ENCODE peak calls at places on chromosomes 4 and X, in five cellular contexts. One of them, this sample, is unnamed.

GRCh38 chrX:10922158-10922557 is 189.0 kb upstream of the HCCS start:
- DNase-seq in aorta: no peak
- DNase-seq in right lobe of liver: no peak
- DNase-seq in GM23338: no peak
- DNase-seq in breast epithelium: no peak
- DNase-seq in this sample: peak; percentile 61

GRCh38 chr4:56909083-56909981 is 1.6 kb downstream of the REST start:
- DNase-seq in aorta: peak; percentile 69
- DNase-seq in right lobe of liver: peak; percentile 58
- DNase-seq in GM23338: peak; percentile 81
- DNase-seq in breast epithelium: peak; percentile 36
- DNase-seq in this sample: peak; percentile 51

GRCh38 chr4:6222761-6223292 is 22.5 kb upstream of the JAKMIP1 start:
- DNase-seq in aorta: no peak
- DNase-seq in right lobe of liver: peak; percentile 17
- DNase-seq in GM23338: peak; percentile 83
- DNase-seq in breast epithelium: no peak
- DNase-seq in this sample: no peak

GRCh38 chrX:154607370-154607769 is 11.7 kb downstream of the CTAG1B start:
- DNase-seq in aorta: no peak
- DNase-seq in right lobe of liver: peak; percentile 69
- DNase-seq in GM23338: no peak
- DNase-seq in breast epithelium: peak; percentile 26
- DNase-seq in this sample: no peak

GRCh38 chr4:122522944-122523343 is 66.4 kb upstream of the IL2 start:
- DNase-seq in aorta: no peak
- DNase-seq in right lobe of liver: no peak
- DNase-seq in GM23338: no peak
- DNase-seq in breast epithelium: no peak
- DNase-seq in this sample: no peak

GRCh38 chr4:126431049-126431448 is 1116.3 kb downstream of the FAT4 start:
- DNase-seq in aorta: no peak
- DNase-seq in right lobe of liver: no peak
- DNase-seq in GM23338: no peak
- DNase-seq in breast epithelium: no peak
- DNase-seq in this sample: no peak

GRCh38 chr4:41865981-41866798 is 69.0 kb upstream of the TMEM33 start:
- DNase-seq in aorta: no peak
- DNase-seq in right lobe of liver: no peak
- DNase-seq in GM23338: peak; percentile 58
- DNase-seq in breast epithelium: no peak
- DNase-seq in this sample: no peak

GRCh38 chr4:165461176-165461835 is 82.5 kb downstream of the CPE start:
- DNase-seq in aorta: peak; percentile 50
- DNase-seq in right lobe of liver: no peak
- DNase-seq in GM23338: no peak
- DNase-seq in breast epithelium: peak; percentile 77
- DNase-seq in this sample: no peak

GRCh38 chr4:159776915-159777314 is 674.0 kb downstream of the RAPGEF2 start:
- DNase-seq in aorta: no peak
- DNase-seq in right lobe of liver: no peak
- DNase-seq in GM23338: no peak
- DNase-seq in breast epithelium: no peak
- DNase-seq in this sample: peak; percentile 87

GRCh38 chrX:37349131-37350033 is at the start of gene PRRG1:
- DNase-seq in aorta: peak; percentile 83
- DNase-seq in right lobe of liver: peak; percentile 85
- DNase-seq in GM23338: peak; percentile 83
- DNase-seq in breast epithelium: peak; percentile 38
- DNase-seq in this sample: peak; percentile 90

GRCh38 chr4:115851918-115852766 is 738.7 kb upstream of the NDST4 start:
- DNase-seq in aorta: peak; percentile 44
- DNase-seq in right lobe of liver: peak; percentile 63
- DNase-seq in GM23338: peak; percentile 90
- DNase-seq in breast epithelium: no peak
- DNase-seq in this sample: peak; percentile 87

GRCh38 chr4:10625130-10625529 is 59.4 kb downstream of the CLNK start:
- DNase-seq in aorta: no peak
- DNase-seq in right lobe of liver: no peak
- DNase-seq in GM23338: no peak
- DNase-seq in breast epithelium: no peak
- DNase-seq in this sample: no peak

GRCh38 chrX:119003462-119003861 is 29.0 kb downstream of the LONRF3 start:
- DNase-seq in aorta: no peak
- DNase-seq in right lobe of liver: no peak
- DNase-seq in GM23338: no peak
- DNase-seq in breast epithelium: no peak
- DNase-seq in this sample: no peak

GRCh38 chr4:155573126-155573525 is 93.5 kb upstream of the GUCY1A1 start:
- DNase-seq in aorta: no peak
- DNase-seq in right lobe of liver: no peak
- DNase-seq in GM23338: no peak
- DNase-seq in breast epithelium: no peak
- DNase-seq in this sample: no peak

GRCh38 chr4:173656898-173657297 is 126.9 kb upstream of the HAND2 start:
- DNase-seq in aorta: no peak
- DNase-seq in right lobe of liver: no peak
- DNase-seq in GM23338: no peak
- DNase-seq in breast epithelium: no peak
- DNase-seq in this sample: no peak

GRCh38 chr4:152348670-152349069 is 187.2 kb downstream of the FBXW7 start:
- DNase-seq in aorta: no peak
- DNase-seq in right lobe of liver: no peak
- DNase-seq in GM23338: peak; percentile 41
- DNase-seq in breast epithelium: no peak
- DNase-seq in this sample: peak; percentile 67

GRCh38 chr4:102616661-102617060 is 115.5 kb downstream of the NFKB1 start:
- DNase-seq in aorta: no peak
- DNase-seq in right lobe of liver: no peak
- DNase-seq in GM23338: peak; percentile 77
- DNase-seq in breast epithelium: no peak
- DNase-seq in this sample: no peak

GRCh38 chr4:153205757-153206156 is 1.5 kb downstream of the TRIM2 start:
- DNase-seq in aorta: no peak
- DNase-seq in right lobe of liver: no peak
- DNase-seq in GM23338: peak; percentile 64
- DNase-seq in breast epithelium: no peak
- DNase-seq in this sample: no peak

GRCh38 chr4:119730644-119730995 is 102.0 kb upstream of the PDE5A start:
- DNase-seq in aorta: no peak
- DNase-seq in right lobe of liver: no peak
- DNase-seq in GM23338: peak; percentile 10
- DNase-seq in breast epithelium: no peak
- DNase-seq in this sample: no peak

GRCh38 chr4:124854968-124855367 is 142.4 kb upstream of the ANKRD50 start:
- DNase-seq in aorta: no peak
- DNase-seq in right lobe of liver: no peak
- DNase-seq in GM23338: no peak
- DNase-seq in breast epithelium: no peak
- DNase-seq in this sample: no peak

DNA sequence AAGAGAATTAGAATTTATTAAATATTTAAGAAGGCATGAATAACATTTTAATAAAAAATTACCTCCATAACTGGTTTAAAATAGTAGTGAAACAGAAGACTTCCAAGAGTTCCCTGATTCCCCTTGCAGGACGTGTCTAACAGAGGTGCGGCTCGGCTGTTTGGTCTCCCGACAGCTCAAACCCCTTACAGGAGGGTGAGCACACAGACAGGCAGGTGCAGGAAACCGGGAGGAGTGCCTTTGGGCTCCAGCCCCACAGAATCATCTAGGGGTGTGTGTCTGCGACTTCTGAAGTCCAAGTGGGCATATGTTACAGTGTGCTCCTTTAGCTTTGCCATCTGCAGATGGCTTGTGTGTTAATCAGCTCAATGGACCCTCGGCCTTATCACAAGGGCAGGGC is 88.1 kb upstream of the CCSER1 start:
- DNase-seq in aorta: no peak
- DNase-seq in right lobe of liver: no peak
- DNase-seq in GM23338: no peak
- DNase-seq in breast epithelium: no peak
- DNase-seq in this sample: no peak
- H3K4me1 ChIP-seq in aorta: no peaks in the 10 kb centered on the region
- H3K4me1 ChIP-seq in right lobe of liver: no peaks in the 10 kb centered on the region
- H3K4me1 ChIP-seq in GM23338: peaks cover 10% of the 10 kb centered on the region
- H3K4me1 ChIP-seq in breast epithelium: no peaks in the 10 kb centered on the region
- H3K4me1 ChIP-seq in this sample: no peaks in the 10 kb centered on the region

GRCh38 chrX:71096702-71097032 is 1.0 kb downstream of the FOXO4 start:
- DNase-seq in aorta: no peak
- DNase-seq in right lobe of liver: no peak
- DNase-seq in GM23338: no peak
- DNase-seq in breast epithelium: no peak
- DNase-seq in this sample: no peak
- H3K4me3 ChIP-seq in aorta: peak overlapping the region; percentile 52
- H3K4me3 ChIP-seq in right lobe of liver: peak overlapping the region; percentile 59
- H3K4me3 ChIP-seq in GM23338: peak overlapping the region; percentile 78
- H3K4me3 ChIP-seq in breast epithelium: peak overlapping the region; percentile 62
- H3K4me3 ChIP-seq in this sample: peak overlapping the region; percentile 51

GRCh38 chrX:148537556-148538182 is 37.3 kb downstream of the AFF2 start:
- DNase-seq in aorta: no peak
- DNase-seq in right lobe of liver: no peak
- DNase-seq in GM23338: peak; percentile 0
- DNase-seq in breast epithelium: no peak
- DNase-seq in this sample: no peak

GRCh38 chrX:148542481-148543255 is 42.3 kb downstream of the AFF2 start:
- DNase-seq in aorta: no peak
- DNase-seq in right lobe of liver: no peak
- DNase-seq in GM23338: peak; percentile 2
- DNase-seq in breast epithelium: no peak
- DNase-seq in this sample: no peak

GRCh38 chrX:148540114-148540513 is 39.7 kb downstream of the AFF2 start:
- DNase-seq in aorta: no peak
- DNase-seq in right lobe of liver: no peak
- DNase-seq in GM23338: no peak
- DNase-seq in breast epithelium: no peak
- DNase-seq in this sample: no peak

GRCh38 chrX:148538582-148538981 is 38.2 kb downstream of the AFF2 start:
- DNase-seq in aorta: no peak
- DNase-seq in right lobe of liver: no peak
- DNase-seq in GM23338: no peak
- DNase-seq in breast epithelium: no peak
- DNase-seq in this sample: no peak

GRCh38 chrX:148541461-148541983 is 41.1 kb downstream of the AFF2 start:
- DNase-seq in aorta: no peak
- DNase-seq in right lobe of liver: no peak
- DNase-seq in GM23338: no peak
- DNase-seq in breast epithelium: no peak
- DNase-seq in this sample: no peak
- H3K4me1 ChIP-seq in aorta: no peaks in the 10 kb centered on the region
- H3K4me1 ChIP-seq in right lobe of liver: no peaks in the 10 kb centered on the region
- H3K4me1 ChIP-seq in GM23338: peaks cover 12% of the 10 kb centered on the region
- H3K4me1 ChIP-seq in breast epithelium: no peaks in the 10 kb centered on the region
- H3K4me1 ChIP-seq in this sample: no peaks in the 10 kb centered on the region

GRCh38 chr4:186201535-186202230 is 10.3 kb downstream of the CYP4V2 start:
- DNase-seq in aorta: peak; percentile 63
- DNase-seq in right lobe of liver: peak; percentile 66
- DNase-seq in GM23338: peak; percentile 76
- DNase-seq in breast epithelium: no peak
- DNase-seq in this sample: peak; percentile 29

GRCh38 chr4:186202490-186203140 is 11.2 kb downstream of the CYP4V2 start:
- DNase-seq in aorta: no peak
- DNase-seq in right lobe of liver: no peak
- DNase-seq in GM23338: no peak
- DNase-seq in breast epithelium: no peak
- DNase-seq in this sample: no peak

GRCh38 chr4:186204611-186205144 is 13.3 kb downstream of the CYP4V2 start:
- DNase-seq in aorta: no peak
- DNase-seq in right lobe of liver: peak; percentile 55
- DNase-seq in GM23338: no peak
- DNase-seq in breast epithelium: no peak
- DNase-seq in this sample: no peak

GRCh38 chr4:186203391-186203802 is 12.0 kb downstream of the CYP4V2 start:
- DNase-seq in aorta: no peak
- DNase-seq in right lobe of liver: no peak
- DNase-seq in GM23338: no peak
- DNase-seq in breast epithelium: no peak
- DNase-seq in this sample: peak; percentile 90

DNA sequence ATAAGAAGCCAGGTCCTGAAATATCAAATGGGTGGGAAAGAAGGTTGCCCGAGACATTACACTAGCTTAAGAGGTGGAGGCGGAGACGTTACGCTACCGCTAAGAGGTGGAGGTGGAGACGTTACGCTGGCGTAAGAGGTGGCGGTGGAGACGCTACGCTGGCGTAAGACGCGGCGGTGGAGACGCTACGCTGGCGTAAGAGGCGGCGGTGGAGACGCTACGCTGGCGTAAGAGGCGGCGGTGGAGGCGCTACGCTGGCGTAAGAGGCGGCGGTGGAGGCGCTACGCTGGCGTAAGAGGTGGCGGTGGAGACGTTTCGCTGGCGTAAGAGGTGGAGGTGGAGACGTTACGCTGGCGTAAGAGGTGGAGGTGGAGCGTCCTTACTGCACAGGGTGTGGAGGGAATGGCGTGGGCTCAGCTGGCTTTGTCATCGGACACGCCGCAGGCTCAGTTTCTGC is 12.8 kb downstream of the CYP4V2 start:
- DNase-seq in aorta: peak; percentile 62
- DNase-seq in right lobe of liver: peak; percentile 54
- DNase-seq in GM23338: peak; percentile 52
- DNase-seq in breast epithelium: no peak
- DNase-seq in this sample: peak; percentile 86
- H3K4me3 ChIP-seq in aorta: no peak overlapping the region
- H3K4me3 ChIP-seq in right lobe of liver: no peak overlapping the region
- H3K4me3 ChIP-seq in GM23338: peak overlapping the region; percentile 37
- H3K4me3 ChIP-seq in breast epithelium: no peak overlapping the region
- H3K4me3 ChIP-seq in this sample: peak overlapping the region; percentile 36

GRCh38 chr4:7552466-7552865 is 117.7 kb upstream of the PSAPL1 start:
- DNase-seq in aorta: no peak
- DNase-seq in right lobe of liver: no peak
- DNase-seq in GM23338: no peak
- DNase-seq in breast epithelium: no peak
- DNase-seq in this sample: no peak
- H3K4me1 ChIP-seq in aorta: no peaks in the 10 kb centered on the region
- H3K4me1 ChIP-seq in right lobe of liver: peaks cover 11% of the 10 kb centered on the region
- H3K4me1 ChIP-seq in GM23338: no peaks in the 10 kb centered on the region
- H3K4me1 ChIP-seq in breast epithelium: no peaks in the 10 kb centered on the region
- H3K4me1 ChIP-seq in this sample: no peaks in the 10 kb centered on the region

GRCh38 chrX:7330971-7331746 is 183.2 kb upstream of the PUDP start:
- DNase-seq in aorta: peak; percentile 64
- DNase-seq in right lobe of liver: no peak
- DNase-seq in GM23338: no peak
- DNase-seq in breast epithelium: no peak
- DNase-seq in this sample: no peak
- H3K4me3 ChIP-seq in aorta: no peak overlapping the region
- H3K4me3 ChIP-seq in right lobe of liver: no peak overlapping the region
- H3K4me3 ChIP-seq in GM23338: no peak overlapping the region
- H3K4me3 ChIP-seq in breast epithelium: no peak overlapping the region
- H3K4me3 ChIP-seq in this sample: no peak overlapping the region

This sample was measured in A673.